ENCODE peak calls at places on chromosomes 6 and 20, in four cellular contexts. D, Q, K and A are unnamed samples.

GRCh38 chr6:106728296-106728870 is 99.0 kb downstream of the QRSL1 start:
- DNase-seq in D (peak; percentile 43), Q (no peak), K (no peak), A (no peak)

GRCh38 chr6:150068786-150069648 is at the start of gene ULBP3:
- DNase-seq in D (peak; percentile 98), Q (peak; percentile 89), K (peak; percentile 93), A (peak; percentile 96)

GRCh38 chr6:35203680-35204079 is 10.1 kb upstream of the SCUBE3 start:
- DNase-seq in D (no peak), Q (no peak), K (peak; percentile 37), A (no peak)

GRCh38 chr20:39778847-39779641 is 816.9 kb downstream of the DHX35 start:
- DNase-seq in D (no peak), Q (no peak), K (no peak), A (peak; percentile 15)

GRCh38 chr6:34546551-34547321 is 9.4 kb downstream of the SPDEF start:
- DNase-seq in D (no peak), Q (no peak), K (peak; percentile 92), A (no peak)

GRCh38 chr6:50541941-50542340 is 171.4 kb upstream of the TFAP2D start:
- DNase-seq in D (no peak), Q (no peak), K (no peak), A (no peak)

GRCh38 chr20:32681175-32682084 is 7.7 kb upstream of the C20orf203 start:
- DNase-seq in D (peak; percentile 78), Q (peak; percentile 78), K (peak; percentile 84), A (no peak)

GRCh38 chr6:2733324-2733723 is 17.4 kb downstream of the MYLK4 start:
- DNase-seq in D (no peak), Q (no peak), K (no peak), A (no peak)

GRCh38 chr20:37452236-37452635 is 68.8 kb upstream of the NNAT start:
- DNase-seq in D (no peak), Q (no peak), K (no peak), A (no peak)

GRCh38 chr6:154800338-154800737 is 67.1 kb downstream of the SCAF8 start:
- DNase-seq in D (no peak), Q (no peak), K (no peak), A (no peak)

GRCh38 chr6:163765326-163765725 is 350.8 kb downstream of the QKI start:
- DNase-seq in D (no peak), Q (no peak), K (no peak), A (no peak)

GRCh38 chr20:58850693-58851174 is at the start of gene GNAS-AS1:
- DNase-seq in D (peak; percentile 63), Q (peak; percentile 91), K (no peak), A (peak; percentile 90)

GRCh38 chr6:41347349-41348050 is 12.1 kb downstream of the NCR2 start:
- DNase-seq in D (no peak), Q (no peak), K (no peak), A (no peak)

GRCh38 chr6:138987299-138987642 is 782 bp downstream of the REPS1 start:
- DNase-seq in D (peak; percentile 30), Q (no peak), K (no peak), A (peak; percentile 32)

GRCh38 chr6:132907915-132908314 is 93.5 kb downstream of the RPS12 start:
- DNase-seq in D (peak; percentile 21), Q (no peak), K (peak; percentile 75), A (peak; percentile 92)

GRCh38 chr6:13813621-13814175 is 659 bp downstream of the MCUR1 start:
- DNase-seq in D (peak; percentile 47), Q (peak; percentile 95), K (peak; percentile 69), A (peak; percentile 76)

GRCh38 chr20:57876163-57876562 is 166.3 kb upstream of the PMEPA1 start:
- DNase-seq in D (no peak), Q (no peak), K (no peak), A (no peak)

GRCh38 chr6:8556370-8557018 is 121.1 kb upstream of the SLC35B3 start:
- DNase-seq in D (peak; percentile 86), Q (no peak), K (peak; percentile 84), A (peak; percentile 49)

GRCh38 chr6:149049230-149049629 is 268.3 kb upstream of the TAB2 start:
- DNase-seq in D (peak; percentile 19), Q (no peak), K (peak; percentile 78), A (no peak)

GRCh38 chr6:3531481-3531880 is 74.6 kb upstream of the SLC22A23 start:
- DNase-seq in D (no peak), Q (no peak), K (no peak), A (no peak)

GRCh38 chr20:38326309-38326708 is 20.0 kb upstream of the LBP start:
- DNase-seq in D (no peak), Q (no peak), K (peak; percentile 66), A (no peak)

GRCh38 chr6:68975064-68975463 is 340.0 kb downstream of the ADGRB3 start:
- DNase-seq in D (no peak), Q (peak; percentile 53), K (no peak), A (peak; percentile 14)

GRCh38 chr6:145118224-145118623 is 617.1 kb downstream of the EPM2A start:
- DNase-seq in D (no peak), Q (no peak), K (no peak), A (no peak)

GRCh38 chr20:44738779-44739477 is 6.7 kb upstream of the KCNK15 start:
- DNase-seq in D (peak; percentile 73), Q (peak; percentile 80), K (peak; percentile 80), A (peak; percentile 63)

GRCh38 chr6:16139541-16139940 is 10.7 kb downstream of the MYLIP start:
- DNase-seq in D (no peak), Q (no peak), K (no peak), A (no peak)

GRCh38 chr6:29887330-29887818 is 55.0 kb upstream of the HLA-A start:
- DNase-seq in D (peak; percentile 55), Q (peak; percentile 34), K (peak; percentile 12), A (peak; percentile 38)

GRCh38 chr20:5674176-5674660 is 76.0 kb upstream of the SHLD1 start:
- DNase-seq in D (peak; percentile 90), Q (no peak), K (peak; percentile 97), A (no peak)

GRCh38 chr6:160945516-160946177 is 45.9 kb upstream of the MAP3K4 start:
- DNase-seq in D (no peak), Q (no peak), K (no peak), A (no peak)

GRCh38 chr6:170101281-170102035 is 189.4 kb downstream of the DLL1 start:
- DNase-seq in D (no peak), Q (no peak), K (no peak), A (no peak)

GRCh38 chr20:10573273-10573950 is 100.4 kb downstream of the JAG1 start:
- DNase-seq in D (no peak), Q (no peak), K (peak; percentile 82), A (no peak)

GRCh38 chr20:1920252-1920651 is 25.0 kb downstream of the SIRPA start:
- DNase-seq in D (no peak), Q (no peak), K (no peak), A (no peak)

GRCh38 chr6:129499871-129500219 is 210.1 kb downstream of the ARHGAP18 start:
- DNase-seq in D (no peak), Q (no peak), K (no peak), A (no peak)

GRCh38 chr6:119541132-119541905 is 191.8 kb upstream of the MAN1A1 start:
- DNase-seq in D (peak; percentile 86), Q (no peak), K (peak; percentile 91), A (peak; percentile 100)

GRCh38 chr6:106118835-106119443 is 32.8 kb downstream of the PRDM1 start:
- DNase-seq in D (no peak), Q (no peak), K (no peak), A (no peak)

GRCh38 chr6:117222861-117223260 is 42.5 kb upstream of the VGLL2 start:
- DNase-seq in D (no peak), Q (no peak), K (no peak), A (no peak)

GRCh38 chr6:131265939-131266338 is 130.7 kb downstream of the AKAP7 start:
- DNase-seq in D (no peak), Q (no peak), K (no peak), A (no peak)

GRCh38 chr6:131258816-131259476 is 123.7 kb downstream of the AKAP7 start:
- DNase-seq in D (peak; percentile 53), Q (peak; percentile 16), K (peak; percentile 63), A (peak; percentile 15)

GRCh38 chr6:131258010-131258652 is 122.9 kb downstream of the AKAP7 start:
- DNase-seq in D (peak; percentile 62), Q (no peak), K (peak; percentile 52), A (no peak)

GRCh38 chr6:131257104-131257503 is 121.8 kb downstream of the AKAP7 start:
- DNase-seq in D (no peak), Q (no peak), K (no peak), A (no peak)

GRCh38 chr6:131262060-131262459 is 126.8 kb downstream of the AKAP7 start:
- DNase-seq in D (no peak), Q (no peak), K (no peak), A (no peak)
- TF ChIP-seq CTCF in D (no peak), Q (no peak), K (peak; percentile 35), A (no peak)

GRCh38 chr20:48846516-48847492 is 19.0 kb upstream of the PREX1 start:
- DNase-seq in D (no peak), Q (peak; percentile 54), K (no peak), A (peak; percentile 25)
- H3K9ac ChIP-seq in D (no peak overlapping the region), Q (no peak overlapping the region), K (no peak overlapping the region), A (no peak overlapping the region)

DNA sequence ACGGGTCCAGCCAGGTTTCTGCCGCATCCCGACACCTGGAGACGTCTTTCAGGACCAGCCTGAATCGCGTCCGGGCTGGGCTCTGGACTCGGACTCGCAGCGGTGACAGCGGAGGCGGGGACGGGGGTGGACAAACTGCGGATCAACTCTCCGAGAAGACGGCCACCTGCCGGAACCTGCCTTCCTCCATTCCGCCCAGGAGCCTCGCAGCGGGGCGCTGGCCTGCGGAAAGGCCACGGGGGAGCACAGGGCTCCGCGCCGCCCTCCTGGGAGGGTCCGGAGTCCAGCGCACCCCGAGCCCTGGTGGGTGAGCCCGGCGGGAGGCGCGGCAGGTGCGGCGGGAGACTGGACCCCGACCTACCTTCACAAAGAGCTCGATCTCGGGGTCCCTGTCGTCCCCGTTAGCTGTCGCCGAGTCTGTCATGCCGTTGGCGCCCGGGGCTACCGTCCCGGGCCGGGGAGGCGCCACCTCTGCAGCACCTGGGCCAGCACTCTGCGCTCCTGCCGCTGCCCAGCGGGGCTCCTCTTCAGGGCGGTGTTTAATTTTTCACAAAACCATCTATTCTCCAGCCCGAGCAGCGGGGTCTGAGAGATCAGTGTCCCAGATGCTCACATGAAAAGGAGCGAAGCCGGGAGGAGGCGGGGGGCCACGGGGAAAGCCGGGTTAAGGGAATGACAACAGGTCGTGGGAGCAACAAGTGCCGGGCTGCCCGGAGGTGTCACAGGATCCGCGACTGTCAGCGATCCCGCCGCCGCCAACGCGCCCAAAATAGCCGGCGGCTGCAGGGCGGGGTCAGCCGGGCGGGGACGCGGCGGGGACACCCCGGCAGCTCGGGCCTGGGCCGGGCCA is at the start of gene CLIC5:
- DNase-seq in D (no peak), Q (peak; percentile 65), K (no peak), A (no peak)
- TF ChIP-seq EZH2 in D (peak; percentile 92), Q (peak; percentile 51), K (peak; percentile 21), A (peak; percentile 90)

DNA sequence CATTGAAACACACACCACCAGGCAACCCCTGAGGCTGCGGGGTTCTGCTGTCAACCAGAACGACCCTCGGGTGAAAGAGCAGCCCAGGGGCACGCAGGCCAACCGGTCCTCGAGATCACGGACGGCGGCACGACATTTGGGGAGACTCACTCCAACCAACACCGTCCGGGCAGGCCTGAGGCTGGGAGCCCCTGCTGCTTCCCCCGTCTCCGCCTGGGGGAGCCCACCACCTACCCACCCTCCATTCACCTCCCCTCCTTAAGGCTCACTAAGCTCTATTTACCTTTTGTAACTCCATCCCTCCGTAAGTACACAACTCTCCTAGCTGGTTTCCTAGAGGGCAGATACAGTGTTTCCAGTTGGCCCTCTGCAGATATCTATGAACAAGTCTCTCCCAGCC is 971.3 kb upstream of the DEFB115 start:
- DNase-seq in D (no peak), Q (no peak), K (no peak), A (no peak)
- TF ChIP-seq CTCF in D (no peak), Q (no peak), K (no peak), A (peak; percentile 46)